ENCODE peak calls at places on chromosomes 2 and 18, in five cellular contexts. One of them, this sample, is unnamed.

GRCh38 chr2:108412995-108413726 is 35.4 kb downstream of the SULT1C4 start:
- DNase-seq in keratinocyte: peak
- DNase-seq in dorsolateral prefrontal cortex: no peak
- DNase-seq in endodermal cell: no peak
- DNase-seq in heart left ventricle: no peak
- DNase-seq in this sample: no peak

GRCh38 chr2:232386740-232387450 is 8.3 kb downstream of the ALPP start:
- DNase-seq in keratinocyte: no peak
- DNase-seq in dorsolateral prefrontal cortex: no peak
- DNase-seq in endodermal cell: peak
- DNase-seq in heart left ventricle: no peak
- DNase-seq in this sample: no peak

GRCh38 chr2:138493334-138493733 is 8.2 kb upstream of the SPOPL start:
- DNase-seq in keratinocyte: peak
- DNase-seq in dorsolateral prefrontal cortex: no peak
- DNase-seq in endodermal cell: peak
- DNase-seq in heart left ventricle: no peak
- DNase-seq in this sample: peak

GRCh38 chr18:38284992-38285391 is 719.4 kb upstream of the CELF4 start:
- DNase-seq in keratinocyte: no peak
- DNase-seq in dorsolateral prefrontal cortex: no peak
- DNase-seq in endodermal cell: no peak
- DNase-seq in heart left ventricle: no peak
- DNase-seq in this sample: no peak

GRCh38 chr2:164091673-164092072 is 355.9 kb upstream of the FIGN start:
- DNase-seq in keratinocyte: no peak
- DNase-seq in dorsolateral prefrontal cortex: no peak
- DNase-seq in endodermal cell: no peak
- DNase-seq in heart left ventricle: no peak
- DNase-seq in this sample: no peak

GRCh38 chr2:95379616-95379925 is 22.9 kb upstream of the FAHD2A start:
- DNase-seq in keratinocyte: no peak
- DNase-seq in dorsolateral prefrontal cortex: peak
- DNase-seq in endodermal cell: peak
- DNase-seq in heart left ventricle: no peak
- DNase-seq in this sample: no peak

GRCh38 chr18:65257157-65257556 is 493.7 kb upstream of the CDH7 start:
- DNase-seq in keratinocyte: no peak
- DNase-seq in dorsolateral prefrontal cortex: no peak
- DNase-seq in endodermal cell: peak
- DNase-seq in heart left ventricle: no peak
- DNase-seq in this sample: no peak

GRCh38 chr2:122003196-122003595 is 247.7 kb downstream of the TSN start:
- DNase-seq in keratinocyte: no peak
- DNase-seq in dorsolateral prefrontal cortex: no peak
- DNase-seq in endodermal cell: no peak
- DNase-seq in heart left ventricle: no peak
- DNase-seq in this sample: no peak

GRCh38 chr2:164826293-164827243 is 15.1 kb downstream of the COBLL1 start:
- DNase-seq in keratinocyte: no peak
- DNase-seq in dorsolateral prefrontal cortex: no peak
- DNase-seq in endodermal cell: no peak
- DNase-seq in heart left ventricle: peak
- DNase-seq in this sample: peak

GRCh38 chr2:17752892-17753802 is 463 bp downstream of the SMC6 start:
- DNase-seq in keratinocyte: no peak
- DNase-seq in dorsolateral prefrontal cortex: no peak
- DNase-seq in endodermal cell: peak
- DNase-seq in heart left ventricle: peak
- DNase-seq in this sample: peak

GRCh38 chr2:149161481-149162225 is 123.2 kb downstream of the LYPD6B start:
- DNase-seq in keratinocyte: no peak
- DNase-seq in dorsolateral prefrontal cortex: no peak
- DNase-seq in endodermal cell: no peak
- DNase-seq in heart left ventricle: no peak
- DNase-seq in this sample: no peak

GRCh38 chr18:2529154-2529553 is 42.2 kb downstream of the METTL4 start:
- DNase-seq in keratinocyte: no peak
- DNase-seq in dorsolateral prefrontal cortex: no peak
- DNase-seq in endodermal cell: peak
- DNase-seq in heart left ventricle: no peak
- DNase-seq in this sample: no peak

GRCh38 chr18:36974686-36975085 is 145.8 kb downstream of the KIAA1328 start:
- DNase-seq in keratinocyte: no peak
- DNase-seq in dorsolateral prefrontal cortex: no peak
- DNase-seq in endodermal cell: no peak
- DNase-seq in heart left ventricle: no peak
- DNase-seq in this sample: no peak

GRCh38 chr18:7388752-7389151 is 157.9 kb downstream of the LRRC30 start:
- DNase-seq in keratinocyte: no peak
- DNase-seq in dorsolateral prefrontal cortex: no peak
- DNase-seq in endodermal cell: no peak
- DNase-seq in heart left ventricle: no peak
- DNase-seq in this sample: no peak

GRCh38 chr2:188089896-188090295 is 201.8 kb upstream of the GULP1 start:
- DNase-seq in keratinocyte: no peak
- DNase-seq in dorsolateral prefrontal cortex: no peak
- DNase-seq in endodermal cell: no peak
- DNase-seq in heart left ventricle: no peak
- DNase-seq in this sample: no peak

GRCh38 chr2:95018301-95018700 is 7.2 kb upstream of the MAL start:
- DNase-seq in keratinocyte: no peak
- DNase-seq in dorsolateral prefrontal cortex: no peak
- DNase-seq in endodermal cell: no peak
- DNase-seq in heart left ventricle: no peak
- DNase-seq in this sample: no peak

GRCh38 chr2:106890611-106891010 is 4.6 kb upstream of the ST6GAL2 start:
- DNase-seq in keratinocyte: no peak
- DNase-seq in dorsolateral prefrontal cortex: no peak
- DNase-seq in endodermal cell: peak
- DNase-seq in heart left ventricle: no peak
- DNase-seq in this sample: no peak

GRCh38 chr2:222900354-222900753 is 39.5 kb downstream of the ACSL3 start:
- DNase-seq in keratinocyte: no peak
- DNase-seq in dorsolateral prefrontal cortex: no peak
- DNase-seq in endodermal cell: no peak
- DNase-seq in heart left ventricle: no peak
- DNase-seq in this sample: no peak

GRCh38 chr2:74498500-74499268 is 719 bp downstream of the LBX2 start:
- DNase-seq in keratinocyte: no peak
- DNase-seq in dorsolateral prefrontal cortex: no peak
- DNase-seq in endodermal cell: no peak
- DNase-seq in heart left ventricle: no peak
- DNase-seq in this sample: no peak

GRCh38 chr2:180519276-180519675 is 461.1 kb upstream of the UBE2E3 start:
- DNase-seq in keratinocyte: peak
- DNase-seq in dorsolateral prefrontal cortex: no peak
- DNase-seq in endodermal cell: no peak
- DNase-seq in heart left ventricle: no peak
- DNase-seq in this sample: no peak

GRCh38 chr2:36967236-36967876 is 1.0 kb upstream of the STRN start:
- DNase-seq in keratinocyte: no peak
- DNase-seq in dorsolateral prefrontal cortex: no peak
- DNase-seq in endodermal cell: no peak
- DNase-seq in heart left ventricle: no peak
- DNase-seq in this sample: peak

GRCh38 chr2:147083661-147084060 is 761.2 kb upstream of the ACVR2A start:
- DNase-seq in keratinocyte: no peak
- DNase-seq in dorsolateral prefrontal cortex: no peak
- DNase-seq in endodermal cell: no peak
- DNase-seq in heart left ventricle: no peak
- DNase-seq in this sample: no peak

GRCh38 chr2:100603945-100604633 is 41.3 kb downstream of the PDCL3 start:
- DNase-seq in keratinocyte: no peak
- DNase-seq in dorsolateral prefrontal cortex: no peak
- DNase-seq in endodermal cell: no peak
- DNase-seq in heart left ventricle: peak
- DNase-seq in this sample: no peak

GRCh38 chr18:27704721-27705361 is 472.1 kb downstream of the CDH2 start:
- DNase-seq in keratinocyte: no peak
- DNase-seq in dorsolateral prefrontal cortex: no peak
- DNase-seq in endodermal cell: no peak
- DNase-seq in heart left ventricle: no peak
- DNase-seq in this sample: no peak

GRCh38 chr18:48776161-48776555 is 174.6 kb downstream of the SMAD7 start:
- DNase-seq in keratinocyte: no peak
- DNase-seq in dorsolateral prefrontal cortex: no peak
- DNase-seq in endodermal cell: no peak
- DNase-seq in heart left ventricle: no peak
- DNase-seq in this sample: no peak

GRCh38 chr18:48776641-48777025 is 174.1 kb downstream of the SMAD7 start:
- DNase-seq in keratinocyte: no peak
- DNase-seq in dorsolateral prefrontal cortex: no peak
- DNase-seq in endodermal cell: no peak
- DNase-seq in heart left ventricle: no peak
- DNase-seq in this sample: no peak

GRCh38 chr18:48777026-48777736 is 173.6 kb downstream of the SMAD7 start:
- DNase-seq in keratinocyte: no peak
- DNase-seq in dorsolateral prefrontal cortex: peak
- DNase-seq in endodermal cell: peak
- DNase-seq in heart left ventricle: peak
- DNase-seq in this sample: peak

GRCh38 chr18:48774941-48775340 is 175.8 kb downstream of the SMAD7 start:
- DNase-seq in keratinocyte: no peak
- DNase-seq in dorsolateral prefrontal cortex: no peak
- DNase-seq in endodermal cell: no peak
- DNase-seq in heart left ventricle: no peak
- DNase-seq in this sample: no peak

GRCh38 chr18:48775372-48776160 is 175.2 kb downstream of the SMAD7 start:
- DNase-seq in keratinocyte: no peak
- DNase-seq in dorsolateral prefrontal cortex: no peak
- DNase-seq in endodermal cell: no peak
- DNase-seq in heart left ventricle: no peak
- DNase-seq in this sample: no peak
- H3K27ac ChIP-seq in keratinocyte: no peak
- H3K27ac ChIP-seq in dorsolateral prefrontal cortex: no peak
- H3K27ac ChIP-seq in endodermal cell: no peak
- H3K27ac ChIP-seq in heart left ventricle: no peak
- H3K27ac ChIP-seq in this sample: no peak

GRCh38 chr18:31603335-31603734 is 11.7 kb downstream of the TTR start:
- DNase-seq in keratinocyte: no peak
- DNase-seq in dorsolateral prefrontal cortex: no peak
- DNase-seq in endodermal cell: no peak
- DNase-seq in heart left ventricle: no peak
- DNase-seq in this sample: no peak
- H3K4me3 ChIP-seq in keratinocyte: no peak
- H3K4me3 ChIP-seq in dorsolateral prefrontal cortex: no peak
- H3K4me3 ChIP-seq in endodermal cell: no peak
- H3K4me3 ChIP-seq in heart left ventricle: no peak
- H3K4me3 ChIP-seq in this sample: no peak

GRCh38 chr2:46849080-46849715 is 66.4 kb downstream of the MCFD2 start:
- DNase-seq in keratinocyte: no peak
- DNase-seq in dorsolateral prefrontal cortex: no peak
- DNase-seq in endodermal cell: no peak
- DNase-seq in heart left ventricle: peak
- DNase-seq in this sample: no peak
- TF ChIP-seq CTCF in keratinocyte: no peak
- TF ChIP-seq CTCF in dorsolateral prefrontal cortex: no peak
- TF ChIP-seq CTCF in endodermal cell: no peak
- TF ChIP-seq CTCF in heart left ventricle: no peak
- TF ChIP-seq CTCF in this sample: no peak

DNA sequence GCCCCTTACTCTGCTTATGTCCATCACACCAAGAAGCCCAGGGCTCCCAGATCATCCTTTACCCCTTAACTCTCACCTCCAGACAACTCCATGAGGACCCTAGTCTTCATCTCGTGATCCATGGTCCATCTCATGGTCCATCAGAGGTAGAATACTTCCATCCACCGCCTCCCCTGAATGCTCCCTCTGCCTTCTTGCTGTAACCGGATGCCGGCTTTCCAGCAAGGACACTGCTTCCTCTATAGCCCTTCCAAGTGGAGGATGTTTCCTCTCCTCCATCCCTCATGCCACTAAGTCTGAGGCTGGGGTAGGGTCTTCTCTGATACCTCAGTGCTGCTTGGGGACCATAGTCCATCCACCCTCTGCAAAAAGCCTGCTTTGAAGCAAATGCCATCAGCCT is 118.6 kb upstream of the SIX2 start:
- DNase-seq in keratinocyte: no peak
- DNase-seq in dorsolateral prefrontal cortex: no peak
- DNase-seq in endodermal cell: no peak
- DNase-seq in heart left ventricle: no peak
- DNase-seq in this sample: no peak
- H3K27ac ChIP-seq in keratinocyte: no peak
- H3K27ac ChIP-seq in dorsolateral prefrontal cortex: no peak
- H3K27ac ChIP-seq in endodermal cell: no peak
- H3K27ac ChIP-seq in heart left ventricle: no peak
- H3K27ac ChIP-seq in this sample: no peak

GRCh38 chr2:225616372-225616771 is 216.9 kb downstream of the NYAP2 start:
- DNase-seq in keratinocyte: no peak
- DNase-seq in dorsolateral prefrontal cortex: no peak
- DNase-seq in endodermal cell: no peak
- DNase-seq in heart left ventricle: no peak
- DNase-seq in this sample: no peak

GRCh38 chr2:225616848-225617247 is 217.3 kb downstream of the NYAP2 start:
- DNase-seq in keratinocyte: no peak
- DNase-seq in dorsolateral prefrontal cortex: no peak
- DNase-seq in endodermal cell: no peak
- DNase-seq in heart left ventricle: no peak
- DNase-seq in this sample: no peak

GRCh38 chr2:225614915-225615314 is 215.4 kb downstream of the NYAP2 start:
- DNase-seq in keratinocyte: no peak
- DNase-seq in dorsolateral prefrontal cortex: no peak
- DNase-seq in endodermal cell: no peak
- DNase-seq in heart left ventricle: no peak
- DNase-seq in this sample: no peak

GRCh38 chr2:225615514-225615913 is 216.0 kb downstream of the NYAP2 start:
- DNase-seq in keratinocyte: no peak
- DNase-seq in dorsolateral prefrontal cortex: no peak
- DNase-seq in endodermal cell: no peak
- DNase-seq in heart left ventricle: no peak
- DNase-seq in this sample: no peak

GRCh38 chr2:225620227-225620626 is 220.7 kb downstream of the NYAP2 start:
- DNase-seq in keratinocyte: no peak
- DNase-seq in dorsolateral prefrontal cortex: no peak
- DNase-seq in endodermal cell: no peak
- DNase-seq in heart left ventricle: no peak
- DNase-seq in this sample: no peak
- H3K4me3 ChIP-seq in keratinocyte: no peak
- H3K4me3 ChIP-seq in dorsolateral prefrontal cortex: no peak
- H3K4me3 ChIP-seq in endodermal cell: no peak
- H3K4me3 ChIP-seq in heart left ventricle: no peak
- H3K4me3 ChIP-seq in this sample: no peak

GRCh38 chr2:234816491-234816890 is 135.3 kb upstream of the SH3BP4 start:
- DNase-seq in keratinocyte: no peak
- DNase-seq in dorsolateral prefrontal cortex: no peak
- DNase-seq in endodermal cell: no peak
- DNase-seq in heart left ventricle: no peak
- DNase-seq in this sample: no peak

GRCh38 chr2:234823196-234823876 is 128.5 kb upstream of the SH3BP4 start:
- DNase-seq in keratinocyte: no peak
- DNase-seq in dorsolateral prefrontal cortex: no peak
- DNase-seq in endodermal cell: no peak
- DNase-seq in heart left ventricle: no peak
- DNase-seq in this sample: peak

GRCh38 chr2:234821946-234822470 is 129.8 kb upstream of the SH3BP4 start:
- DNase-seq in keratinocyte: no peak
- DNase-seq in dorsolateral prefrontal cortex: no peak
- DNase-seq in endodermal cell: no peak
- DNase-seq in heart left ventricle: no peak
- DNase-seq in this sample: no peak

GRCh38 chr2:234816056-234816455 is 135.8 kb upstream of the SH3BP4 start:
- DNase-seq in keratinocyte: no peak
- DNase-seq in dorsolateral prefrontal cortex: no peak
- DNase-seq in endodermal cell: no peak
- DNase-seq in heart left ventricle: no peak
- DNase-seq in this sample: no peak

GRCh38 chr2:234818937-234819336 is 132.9 kb upstream of the SH3BP4 start:
- DNase-seq in keratinocyte: no peak
- DNase-seq in dorsolateral prefrontal cortex: no peak
- DNase-seq in endodermal cell: no peak
- DNase-seq in heart left ventricle: no peak
- DNase-seq in this sample: no peak
- TF ChIP-seq CTCF in keratinocyte: peak
- TF ChIP-seq CTCF in dorsolateral prefrontal cortex: no peak
- TF ChIP-seq CTCF in endodermal cell: peak
- TF ChIP-seq CTCF in heart left ventricle: no peak
- TF ChIP-seq CTCF in this sample: peak